ENCODE peak calls at places on chromosomes 6 and 20, in eight cellular contexts. One of them, this sample, is unnamed.

GRCh38 chr6:3750324-3751018 is 1.0 kb downstream of the PXDC1 start:
- DNase-seq in upper lobe of left lung: peak; percentile 96
- DNase-seq in left lung: peak; percentile 93
- DNase-seq in neuronal stem cell: peak; percentile 31
- DNase-seq in heart left ventricle: peak; percentile 89
- DNase-seq in upper lobe of right lung: peak; percentile 94
- DNase-seq in adrenal gland: peak; percentile 91
- DNase-seq in left ventricle myocardium inferior: peak; percentile 88
- DNase-seq in this sample: peak; percentile 91

GRCh38 chr6:90424580-90424979 is 127.9 kb upstream of the BACH2 start:
- DNase-seq in upper lobe of right lung: no peak
- DNase-seq in neuronal stem cell: no peak
- DNase-seq in left lung: no peak
- DNase-seq in adrenal gland: no peak
- DNase-seq in upper lobe of left lung: no peak
- DNase-seq in heart left ventricle: no peak
- DNase-seq in left ventricle myocardium inferior: no peak
- DNase-seq in this sample: no peak

GRCh38 chr6:142051404-142051803 is 81.3 kb upstream of the GJE1 start:
- DNase-seq in upper lobe of right lung: no peak
- DNase-seq in left ventricle myocardium inferior: no peak
- DNase-seq in left lung: no peak
- DNase-seq in neuronal stem cell: no peak
- DNase-seq in upper lobe of left lung: no peak
- DNase-seq in adrenal gland: no peak
- DNase-seq in heart left ventricle: no peak
- DNase-seq in this sample: no peak

GRCh38 chr6:155157101-155157500 is 106.7 kb upstream of the CLDN20 start:
- DNase-seq in left lung: no peak
- DNase-seq in upper lobe of left lung: no peak
- DNase-seq in heart left ventricle: no peak
- DNase-seq in neuronal stem cell: no peak
- DNase-seq in adrenal gland: no peak
- DNase-seq in left ventricle myocardium inferior: no peak
- DNase-seq in upper lobe of right lung: no peak
- DNase-seq in this sample: no peak

GRCh38 chr20:21262812-21263211 is 40.3 kb upstream of the XRN2 start:
- DNase-seq in left lung: no peak
- DNase-seq in heart left ventricle: no peak
- DNase-seq in adrenal gland: peak; percentile 44
- DNase-seq in neuronal stem cell: no peak
- DNase-seq in upper lobe of right lung: no peak
- DNase-seq in left ventricle myocardium inferior: no peak
- DNase-seq in upper lobe of left lung: no peak
- DNase-seq in this sample: no peak

GRCh38 chr6:26340066-26340465 is 24.9 kb upstream of the BTN3A2 start:
- DNase-seq in upper lobe of right lung: no peak
- DNase-seq in upper lobe of left lung: no peak
- DNase-seq in adrenal gland: no peak
- DNase-seq in heart left ventricle: no peak
- DNase-seq in left lung: no peak
- DNase-seq in neuronal stem cell: no peak
- DNase-seq in left ventricle myocardium inferior: no peak
- DNase-seq in this sample: no peak

GRCh38 chr20:1474817-1475603 is 8.4 kb upstream of the NSFL1C start:
- DNase-seq in upper lobe of left lung: no peak
- DNase-seq in heart left ventricle: no peak
- DNase-seq in neuronal stem cell: no peak
- DNase-seq in upper lobe of right lung: no peak
- DNase-seq in left ventricle myocardium inferior: no peak
- DNase-seq in adrenal gland: no peak
- DNase-seq in left lung: no peak
- DNase-seq in this sample: no peak

GRCh38 chr6:128244751-128245405 is 275.5 kb downstream of the PTPRK start:
- DNase-seq in upper lobe of right lung: no peak
- DNase-seq in upper lobe of left lung: no peak
- DNase-seq in left lung: no peak
- DNase-seq in left ventricle myocardium inferior: no peak
- DNase-seq in neuronal stem cell: no peak
- DNase-seq in heart left ventricle: no peak
- DNase-seq in adrenal gland: no peak
- DNase-seq in this sample: no peak

GRCh38 chr6:169106176-169106575 is 147.5 kb downstream of the THBS2 start:
- DNase-seq in left lung: no peak
- DNase-seq in adrenal gland: no peak
- DNase-seq in neuronal stem cell: no peak
- DNase-seq in upper lobe of left lung: no peak
- DNase-seq in heart left ventricle: no peak
- DNase-seq in upper lobe of right lung: no peak
- DNase-seq in left ventricle myocardium inferior: no peak
- DNase-seq in this sample: no peak

GRCh38 chr6:39892490-39893129 is 41.7 kb downstream of the MOCS1 start:
- DNase-seq in adrenal gland: peak; percentile 67
- DNase-seq in upper lobe of left lung: no peak
- DNase-seq in neuronal stem cell: peak; percentile 44
- DNase-seq in upper lobe of right lung: peak; percentile 80
- DNase-seq in left ventricle myocardium inferior: peak; percentile 61
- DNase-seq in left lung: peak; percentile 57
- DNase-seq in heart left ventricle: peak; percentile 61
- DNase-seq in this sample: peak; percentile 69

GRCh38 chr6:168884646-168885086 is 369.0 kb downstream of the THBS2 start:
- DNase-seq in heart left ventricle: peak; percentile 60
- DNase-seq in upper lobe of left lung: peak; percentile 96
- DNase-seq in neuronal stem cell: peak; percentile 56
- DNase-seq in adrenal gland: peak; percentile 54
- DNase-seq in upper lobe of right lung: peak; percentile 89
- DNase-seq in left lung: peak; percentile 65
- DNase-seq in left ventricle myocardium inferior: peak; percentile 75
- DNase-seq in this sample: peak; percentile 66

GRCh38 chr20:38454556-38455473 is 17.8 kb upstream of the RALGAPB start:
- DNase-seq in heart left ventricle: no peak
- DNase-seq in adrenal gland: no peak
- DNase-seq in left ventricle myocardium inferior: no peak
- DNase-seq in upper lobe of right lung: no peak
- DNase-seq in left lung: no peak
- DNase-seq in neuronal stem cell: no peak
- DNase-seq in upper lobe of left lung: no peak
- DNase-seq in this sample: no peak

GRCh38 chr6:14544689-14545088 is 427.1 kb downstream of the CD83 start:
- DNase-seq in upper lobe of right lung: no peak
- DNase-seq in left ventricle myocardium inferior: no peak
- DNase-seq in upper lobe of left lung: no peak
- DNase-seq in adrenal gland: no peak
- DNase-seq in neuronal stem cell: no peak
- DNase-seq in heart left ventricle: no peak
- DNase-seq in left lung: no peak
- DNase-seq in this sample: no peak

GRCh38 chr6:81894788-81895221 is 142.3 kb upstream of the TENT5A start:
- DNase-seq in upper lobe of left lung: no peak
- DNase-seq in upper lobe of right lung: no peak
- DNase-seq in heart left ventricle: peak; percentile 86
- DNase-seq in adrenal gland: no peak
- DNase-seq in left ventricle myocardium inferior: peak; percentile 68
- DNase-seq in neuronal stem cell: peak; percentile 31
- DNase-seq in left lung: no peak
- DNase-seq in this sample: peak; percentile 66

GRCh38 chr20:32462900-32463641 is 104.9 kb downstream of the ASXL1 start:
- DNase-seq in left ventricle myocardium inferior: no peak
- DNase-seq in heart left ventricle: no peak
- DNase-seq in upper lobe of left lung: no peak
- DNase-seq in upper lobe of right lung: no peak
- DNase-seq in adrenal gland: peak; percentile 56
- DNase-seq in neuronal stem cell: no peak
- DNase-seq in left lung: no peak
- DNase-seq in this sample: no peak

GRCh38 chr6:70574643-70575042 is 7.9 kb downstream of the SDHAF4 start:
- DNase-seq in upper lobe of left lung: no peak
- DNase-seq in neuronal stem cell: no peak
- DNase-seq in heart left ventricle: no peak
- DNase-seq in left lung: no peak
- DNase-seq in upper lobe of right lung: no peak
- DNase-seq in adrenal gland: no peak
- DNase-seq in left ventricle myocardium inferior: no peak
- DNase-seq in this sample: no peak

GRCh38 chr20:45685896-45686295 is 15.9 kb upstream of the WFDC11 start:
- DNase-seq in left ventricle myocardium inferior: no peak
- DNase-seq in adrenal gland: no peak
- DNase-seq in upper lobe of left lung: no peak
- DNase-seq in upper lobe of right lung: no peak
- DNase-seq in heart left ventricle: no peak
- DNase-seq in left lung: no peak
- DNase-seq in neuronal stem cell: no peak
- DNase-seq in this sample: no peak

GRCh38 chr6:170057961-170058877 is 232.7 kb downstream of the DLL1 start:
- DNase-seq in left lung: peak; percentile 30
- DNase-seq in adrenal gland: no peak
- DNase-seq in upper lobe of right lung: peak; percentile 50
- DNase-seq in upper lobe of left lung: peak; percentile 78
- DNase-seq in heart left ventricle: no peak
- DNase-seq in neuronal stem cell: no peak
- DNase-seq in left ventricle myocardium inferior: no peak
- DNase-seq in this sample: peak; percentile 42

DNA sequence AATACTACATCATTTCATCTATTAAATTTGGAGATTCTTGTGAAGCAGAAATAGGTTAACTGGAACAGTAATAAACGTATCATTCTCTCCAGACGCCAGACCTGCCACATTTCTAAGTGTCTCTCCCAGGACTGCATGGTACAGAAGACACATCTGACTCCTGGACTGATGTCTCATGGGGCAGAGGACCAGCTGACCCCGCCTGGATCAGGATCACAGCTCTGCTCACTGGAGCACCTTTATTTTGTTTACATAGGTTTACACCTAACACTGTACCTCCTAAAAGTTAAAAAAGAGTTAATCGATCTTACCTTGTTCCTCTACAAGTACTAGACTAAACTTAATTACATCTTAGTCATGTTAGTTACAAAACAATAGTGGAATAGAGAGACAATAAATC is 11.2 kb downstream of the OVOL2 start:
- DNase-seq in left ventricle myocardium inferior: no peak
- DNase-seq in upper lobe of right lung: no peak
- DNase-seq in heart left ventricle: no peak
- DNase-seq in left lung: no peak
- DNase-seq in adrenal gland: no peak
- DNase-seq in neuronal stem cell: no peak
- DNase-seq in upper lobe of left lung: no peak
- DNase-seq in this sample: no peak
- H3K27ac ChIP-seq in left ventricle myocardium inferior: no peak overlapping the region
- H3K27ac ChIP-seq in upper lobe of right lung: no peak overlapping the region
- H3K27ac ChIP-seq in heart left ventricle: no peak overlapping the region
- H3K27ac ChIP-seq in left lung: no peak overlapping the region
- H3K27ac ChIP-seq in adrenal gland: no peak overlapping the region
- H3K27ac ChIP-seq in neuronal stem cell: no peak overlapping the region
- H3K27ac ChIP-seq in upper lobe of left lung: no peak overlapping the region
- H3K27ac ChIP-seq in this sample: no peak overlapping the region

DNA sequence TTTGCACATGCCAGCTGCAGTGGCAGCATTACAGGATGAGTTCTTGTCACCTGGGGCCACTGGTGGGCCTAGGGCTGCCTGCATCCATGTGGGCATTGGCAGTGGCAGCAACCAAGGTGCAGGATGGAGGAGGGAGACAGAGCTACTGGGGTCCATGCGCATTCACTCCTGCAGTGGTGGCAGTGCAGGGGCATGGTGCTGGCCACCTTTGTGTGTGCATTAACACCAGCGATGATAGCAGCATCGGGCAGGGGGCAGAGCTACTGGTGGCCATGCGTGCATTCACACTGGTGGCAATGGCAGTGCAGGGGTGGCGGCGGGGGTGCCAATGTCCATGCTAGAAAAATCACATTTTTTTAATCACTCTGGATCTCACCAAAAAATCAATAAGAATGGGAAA is 730.0 kb downstream of the KHDRBS2 start:
- DNase-seq in upper lobe of left lung: peak; percentile 48
- DNase-seq in heart left ventricle: no peak
- DNase-seq in left lung: no peak
- DNase-seq in upper lobe of right lung: no peak
- DNase-seq in neuronal stem cell: no peak
- DNase-seq in left ventricle myocardium inferior: no peak
- DNase-seq in adrenal gland: no peak
- DNase-seq in this sample: no peak
- H3K9me3 ChIP-seq in upper lobe of left lung: peaks cover 5% of the 10 kb centered on the region
- H3K9me3 ChIP-seq in heart left ventricle: peaks cover 38% of the 10 kb centered on the region
- H3K9me3 ChIP-seq in left lung: peaks cover 79% of the 10 kb centered on the region
- H3K9me3 ChIP-seq in upper lobe of right lung: no peaks in the 10 kb centered on the region
- H3K9me3 ChIP-seq in neuronal stem cell: peaks cover 4% of the 10 kb centered on the region
- H3K9me3 ChIP-seq in left ventricle myocardium inferior: peaks cover 79% of the 10 kb centered on the region
- H3K9me3 ChIP-seq in adrenal gland: no peaks in the 10 kb centered on the region
- H3K9me3 ChIP-seq in this sample: peaks cover 9% of the 10 kb centered on the region

DNA sequence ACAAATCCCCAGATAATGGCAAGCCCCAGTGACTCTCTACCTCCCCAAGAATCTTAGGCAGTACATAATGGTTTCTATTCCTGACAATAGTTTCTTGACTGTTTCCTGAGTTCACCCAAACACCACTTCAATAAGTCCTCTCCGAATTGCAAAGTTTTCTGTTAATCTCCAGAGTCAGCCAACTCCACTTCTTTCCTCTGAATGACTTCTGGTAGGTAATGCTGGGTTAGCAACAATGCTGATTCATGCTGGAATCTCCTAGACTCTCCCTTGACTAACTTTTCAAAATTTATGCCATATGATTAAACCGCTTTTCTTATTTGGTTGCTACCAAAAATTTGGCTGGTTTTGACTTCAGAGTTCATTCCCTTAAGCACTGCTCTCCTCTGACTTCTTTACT is 249.6 kb upstream of the PLN start:
- DNase-seq in neuronal stem cell: no peak
- DNase-seq in left ventricle myocardium inferior: no peak
- DNase-seq in upper lobe of left lung: no peak
- DNase-seq in adrenal gland: no peak
- DNase-seq in upper lobe of right lung: no peak
- DNase-seq in heart left ventricle: no peak
- DNase-seq in left lung: no peak
- DNase-seq in this sample: no peak
- H3K27ac ChIP-seq in neuronal stem cell: no peak overlapping the region
- H3K27ac ChIP-seq in left ventricle myocardium inferior: peak overlapping the region; percentile 53
- H3K27ac ChIP-seq in upper lobe of left lung: no peak overlapping the region
- H3K27ac ChIP-seq in adrenal gland: no peak overlapping the region
- H3K27ac ChIP-seq in upper lobe of right lung: no peak overlapping the region
- H3K27ac ChIP-seq in heart left ventricle: peak overlapping the region; percentile 41
- H3K27ac ChIP-seq in left lung: no peak overlapping the region
- H3K27ac ChIP-seq in this sample: no peak overlapping the region

DNA sequence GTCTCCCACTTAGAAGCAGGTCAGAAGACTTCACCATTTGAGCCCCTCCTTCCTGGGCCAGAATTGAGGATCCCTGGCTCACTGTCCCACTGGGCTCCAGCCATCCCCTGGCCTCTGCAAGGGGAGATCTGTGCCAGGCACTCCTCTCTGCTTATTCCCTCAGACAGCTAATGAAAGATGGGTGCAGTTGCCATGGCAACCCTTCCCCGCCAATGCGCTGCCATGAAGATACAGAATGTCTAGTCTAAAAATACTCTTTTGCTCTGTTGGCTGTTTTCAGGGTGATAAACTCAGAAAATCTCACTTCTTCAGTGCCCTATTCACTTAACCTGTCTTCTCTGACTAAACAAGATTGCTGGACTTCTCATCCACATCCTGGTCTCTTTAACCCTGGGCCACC is 13.6 kb upstream of the TTLL2 start:
- DNase-seq in heart left ventricle: no peak
- DNase-seq in left lung: no peak
- DNase-seq in neuronal stem cell: no peak
- DNase-seq in adrenal gland: no peak
- DNase-seq in left ventricle myocardium inferior: no peak
- DNase-seq in upper lobe of right lung: no peak
- DNase-seq in upper lobe of left lung: no peak
- DNase-seq in this sample: no peak
- H3K9me3 ChIP-seq in heart left ventricle: no peaks in the 10 kb centered on the region
- H3K9me3 ChIP-seq in left lung: no peaks in the 10 kb centered on the region
- H3K9me3 ChIP-seq in neuronal stem cell: no peaks in the 10 kb centered on the region
- H3K9me3 ChIP-seq in adrenal gland: no peaks in the 10 kb centered on the region
- H3K9me3 ChIP-seq in left ventricle myocardium inferior: no peaks in the 10 kb centered on the region
- H3K9me3 ChIP-seq in upper lobe of right lung: no peaks in the 10 kb centered on the region
- H3K9me3 ChIP-seq in upper lobe of left lung: no peaks in the 10 kb centered on the region
- H3K9me3 ChIP-seq in this sample: no peaks in the 10 kb centered on the region